ENCODE peak calls at places on chromosomes 12 and 14, in six cellular contexts. One of them, this sample, is unnamed.

GRCh38 chr12:94147991-94148840 is at the start of gene PLXNC1:
- DNase-seq in body of pancreas: peak; percentile 42
- DNase-seq in cardiac muscle cell: peak; percentile 78
- DNase-seq in pancreas: peak; percentile 69
- DNase-seq in Peyer's patch: peak; percentile 82
- DNase-seq in choroid plexus epithelial cell: peak; percentile 67
- DNase-seq in this sample: no peak

GRCh38 chr12:16606936-16607335 is 974 bp upstream of the LMO3 start:
- DNase-seq in body of pancreas: peak; percentile 40
- DNase-seq in cardiac muscle cell: no peak
- DNase-seq in pancreas: no peak
- DNase-seq in Peyer's patch: no peak
- DNase-seq in choroid plexus epithelial cell: no peak
- DNase-seq in this sample: no peak

GRCh38 chr14:50191499-50191898 is 39.9 kb downstream of the SOS2 start:
- DNase-seq in body of pancreas: no peak
- DNase-seq in cardiac muscle cell: no peak
- DNase-seq in pancreas: no peak
- DNase-seq in Peyer's patch: no peak
- DNase-seq in choroid plexus epithelial cell: no peak
- DNase-seq in this sample: no peak

GRCh38 chr14:77265561-77266335 is 5.3 kb downstream of the NGB start:
- DNase-seq in body of pancreas: no peak
- DNase-seq in cardiac muscle cell: no peak
- DNase-seq in pancreas: peak; percentile 31
- DNase-seq in Peyer's patch: no peak
- DNase-seq in choroid plexus epithelial cell: no peak
- DNase-seq in this sample: no peak

GRCh38 chr14:71228711-71229110 is 321.5 kb downstream of the PCNX1 start:
- DNase-seq in body of pancreas: no peak
- DNase-seq in cardiac muscle cell: peak; percentile 62
- DNase-seq in pancreas: no peak
- DNase-seq in Peyer's patch: no peak
- DNase-seq in choroid plexus epithelial cell: peak; percentile 52
- DNase-seq in this sample: no peak

GRCh38 chr12:123815968-123816367 is 53.9 kb downstream of the DNAH10 start:
- DNase-seq in body of pancreas: no peak
- DNase-seq in cardiac muscle cell: no peak
- DNase-seq in pancreas: no peak
- DNase-seq in Peyer's patch: no peak
- DNase-seq in choroid plexus epithelial cell: no peak
- DNase-seq in this sample: no peak

GRCh38 chr14:35317820-35318219 is 25.6 kb downstream of the PSMA6 start:
- DNase-seq in body of pancreas: no peak
- DNase-seq in cardiac muscle cell: no peak
- DNase-seq in pancreas: no peak
- DNase-seq in Peyer's patch: no peak
- DNase-seq in choroid plexus epithelial cell: no peak
- DNase-seq in this sample: no peak

GRCh38 chr12:56931474-56931978 is 2.7 kb downstream of the SDR9C7 start:
- DNase-seq in body of pancreas: peak; percentile 11
- DNase-seq in cardiac muscle cell: peak; percentile 92
- DNase-seq in pancreas: no peak
- DNase-seq in Peyer's patch: no peak
- DNase-seq in choroid plexus epithelial cell: peak; percentile 79
- DNase-seq in this sample: no peak

GRCh38 chr12:31227401-31227981 is 98.5 kb downstream of the SINHCAF start:
- DNase-seq in body of pancreas: peak; percentile 68
- DNase-seq in cardiac muscle cell: no peak
- DNase-seq in pancreas: peak; percentile 40
- DNase-seq in Peyer's patch: no peak
- DNase-seq in choroid plexus epithelial cell: no peak
- DNase-seq in this sample: no peak

GRCh38 chr14:55458800-55459577 is 18.6 kb upstream of the TBPL2 start:
- DNase-seq in body of pancreas: no peak
- DNase-seq in cardiac muscle cell: peak; percentile 35
- DNase-seq in pancreas: no peak
- DNase-seq in Peyer's patch: no peak
- DNase-seq in choroid plexus epithelial cell: peak; percentile 44
- DNase-seq in this sample: peak; percentile 27

GRCh38 chr12:39095636-39096330 is 190.4 kb upstream of the CPNE8 start:
- DNase-seq in body of pancreas: no peak
- DNase-seq in cardiac muscle cell: no peak
- DNase-seq in pancreas: no peak
- DNase-seq in Peyer's patch: no peak
- DNase-seq in choroid plexus epithelial cell: no peak
- DNase-seq in this sample: no peak

GRCh38 chr14:88184956-88185355 is 138.1 kb downstream of the KCNK10 start:
- DNase-seq in body of pancreas: no peak
- DNase-seq in cardiac muscle cell: no peak
- DNase-seq in pancreas: no peak
- DNase-seq in Peyer's patch: no peak
- DNase-seq in choroid plexus epithelial cell: no peak
- DNase-seq in this sample: no peak

GRCh38 chr12:114680498-114681148 is 3.4 kb downstream of the TBX3 start:
- DNase-seq in body of pancreas: no peak
- DNase-seq in cardiac muscle cell: no peak
- DNase-seq in pancreas: no peak
- DNase-seq in Peyer's patch: no peak
- DNase-seq in choroid plexus epithelial cell: no peak
- DNase-seq in this sample: no peak

GRCh38 chr12:64610092-64610659 is at the start of gene RASSF3:
- DNase-seq in body of pancreas: peak; percentile 82
- DNase-seq in cardiac muscle cell: peak; percentile 82
- DNase-seq in pancreas: peak; percentile 86
- DNase-seq in Peyer's patch: peak; percentile 91
- DNase-seq in choroid plexus epithelial cell: peak; percentile 72
- DNase-seq in this sample: no peak

GRCh38 chr14:92549853-92550244 is 36.3 kb downstream of the RIN3 start:
- DNase-seq in body of pancreas: peak; percentile 17
- DNase-seq in cardiac muscle cell: peak; percentile 60
- DNase-seq in pancreas: no peak
- DNase-seq in Peyer's patch: no peak
- DNase-seq in choroid plexus epithelial cell: no peak
- DNase-seq in this sample: no peak

GRCh38 chr12:131990066-131990979 is 40.6 kb downstream of the EP400 start:
- DNase-seq in body of pancreas: no peak
- DNase-seq in cardiac muscle cell: no peak
- DNase-seq in pancreas: no peak
- DNase-seq in Peyer's patch: peak; percentile 39
- DNase-seq in choroid plexus epithelial cell: peak; percentile 79
- DNase-seq in this sample: no peak

GRCh38 chr14:47194051-47194450 is 481.4 kb downstream of the MDGA2 start:
- DNase-seq in body of pancreas: no peak
- DNase-seq in cardiac muscle cell: peak; percentile 13
- DNase-seq in pancreas: no peak
- DNase-seq in Peyer's patch: no peak
- DNase-seq in choroid plexus epithelial cell: peak; percentile 64
- DNase-seq in this sample: no peak

GRCh38 chr12:1220127-1221092 is 229.4 kb downstream of the ERC1 start:
- DNase-seq in body of pancreas: peak; percentile 63
- DNase-seq in cardiac muscle cell: no peak
- DNase-seq in pancreas: no peak
- DNase-seq in Peyer's patch: no peak
- DNase-seq in choroid plexus epithelial cell: no peak
- DNase-seq in this sample: no peak

GRCh38 chr12:6644903-6645302 is 2.3 kb downstream of the ACRBP start:
- DNase-seq in body of pancreas: peak; percentile 25
- DNase-seq in cardiac muscle cell: peak; percentile 25
- DNase-seq in pancreas: peak; percentile 29
- DNase-seq in Peyer's patch: peak; percentile 72
- DNase-seq in choroid plexus epithelial cell: no peak
- DNase-seq in this sample: no peak

DNA sequence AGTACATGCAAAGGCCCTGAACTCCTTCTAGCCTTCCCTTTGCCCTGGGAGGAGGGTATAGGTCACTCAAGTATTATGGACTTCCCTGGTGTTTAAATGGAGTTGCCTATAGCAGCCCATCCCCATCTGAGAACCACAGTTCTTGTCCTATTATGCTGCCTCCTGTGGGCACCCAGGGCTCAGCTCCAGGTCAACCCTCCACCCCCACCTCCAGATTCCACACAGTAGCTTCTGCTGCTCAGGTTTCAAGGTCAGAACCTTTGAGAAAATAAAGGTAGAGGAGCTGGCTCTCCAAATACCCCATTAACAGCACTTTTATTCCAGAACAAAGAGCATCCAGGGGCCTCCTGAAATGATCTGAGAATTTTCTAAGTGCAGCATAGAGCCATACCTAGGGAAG is 57.4 kb downstream of the ACTN1 start:
- DNase-seq in body of pancreas: no peak
- DNase-seq in cardiac muscle cell: no peak
- DNase-seq in pancreas: no peak
- DNase-seq in Peyer's patch: no peak
- DNase-seq in choroid plexus epithelial cell: no peak
- DNase-seq in this sample: no peak
- TF ChIP-seq CTCF in body of pancreas: no peak
- TF ChIP-seq CTCF in cardiac muscle cell: peak; percentile 13
- TF ChIP-seq CTCF in pancreas: no peak
- TF ChIP-seq CTCF in Peyer's patch: no peak
- TF ChIP-seq CTCF in choroid plexus epithelial cell: peak; percentile 31
- TF ChIP-seq CTCF in this sample: peak; percentile 18

GRCh38 chr12:212383-212798 is 1.6 kb downstream of the SLC6A12 start:
- DNase-seq in body of pancreas: no peak
- DNase-seq in cardiac muscle cell: no peak
- DNase-seq in pancreas: no peak
- DNase-seq in Peyer's patch: no peak
- DNase-seq in choroid plexus epithelial cell: no peak
- DNase-seq in this sample: no peak

GRCh38 chr12:213527-213932 is 427 bp downstream of the SLC6A12 start:
- DNase-seq in body of pancreas: no peak
- DNase-seq in cardiac muscle cell: no peak
- DNase-seq in pancreas: peak; percentile 67
- DNase-seq in Peyer's patch: no peak
- DNase-seq in choroid plexus epithelial cell: no peak
- DNase-seq in this sample: no peak

GRCh38 chr12:211639-212382 is 2.1 kb downstream of the SLC6A12 start:
- DNase-seq in body of pancreas: no peak
- DNase-seq in cardiac muscle cell: no peak
- DNase-seq in pancreas: peak; percentile 24
- DNase-seq in Peyer's patch: no peak
- DNase-seq in choroid plexus epithelial cell: no peak
- DNase-seq in this sample: no peak

GRCh38 chr12:214005-214736 is at the start of gene SLC6A12:
- DNase-seq in body of pancreas: no peak
- DNase-seq in cardiac muscle cell: peak; percentile 21
- DNase-seq in pancreas: peak; percentile 42
- DNase-seq in Peyer's patch: no peak
- DNase-seq in choroid plexus epithelial cell: peak; percentile 28
- DNase-seq in this sample: no peak

GRCh38 chr12:212799-213526 is 994 bp downstream of the SLC6A12 start:
- DNase-seq in body of pancreas: peak; percentile 90
- DNase-seq in cardiac muscle cell: peak; percentile 37
- DNase-seq in pancreas: peak; percentile 89
- DNase-seq in Peyer's patch: no peak
- DNase-seq in choroid plexus epithelial cell: peak; percentile 43
- DNase-seq in this sample: peak; percentile 37
- H3K4me3 ChIP-seq in body of pancreas: no peak overlapping the region
- H3K4me3 ChIP-seq in cardiac muscle cell: no peak overlapping the region
- H3K4me3 ChIP-seq in pancreas: no peak overlapping the region
- H3K4me3 ChIP-seq in Peyer's patch: no peak overlapping the region
- H3K4me3 ChIP-seq in choroid plexus epithelial cell: no peak overlapping the region
- H3K4me3 ChIP-seq in this sample: peak overlapping the region; percentile 40

GRCh38 chr12:51392556-51393237 is 1.5 kb upstream of the GALNT6 start:
- DNase-seq in body of pancreas: peak; percentile 49
- DNase-seq in cardiac muscle cell: no peak
- DNase-seq in pancreas: no peak
- DNase-seq in Peyer's patch: peak; percentile 60
- DNase-seq in choroid plexus epithelial cell: peak; percentile 46
- DNase-seq in this sample: no peak

GRCh38 chr12:51389302-51389999 is 1.8 kb downstream of the GALNT6 start:
- DNase-seq in body of pancreas: no peak
- DNase-seq in cardiac muscle cell: no peak
- DNase-seq in pancreas: no peak
- DNase-seq in Peyer's patch: peak; percentile 46
- DNase-seq in choroid plexus epithelial cell: peak; percentile 52
- DNase-seq in this sample: no peak

GRCh38 chr12:51390457-51391046 is 654 bp downstream of the GALNT6 start:
- DNase-seq in body of pancreas: no peak
- DNase-seq in cardiac muscle cell: no peak
- DNase-seq in pancreas: no peak
- DNase-seq in Peyer's patch: peak; percentile 40
- DNase-seq in choroid plexus epithelial cell: no peak
- DNase-seq in this sample: no peak

GRCh38 chr12:51388826-51389225 is 2.4 kb downstream of the GALNT6 start:
- DNase-seq in body of pancreas: no peak
- DNase-seq in cardiac muscle cell: no peak
- DNase-seq in pancreas: no peak
- DNase-seq in Peyer's patch: no peak
- DNase-seq in choroid plexus epithelial cell: peak; percentile 28
- DNase-seq in this sample: no peak

GRCh38 chr12:51391047-51391837 is at the start of gene GALNT6:
- DNase-seq in body of pancreas: peak; percentile 89
- DNase-seq in cardiac muscle cell: no peak
- DNase-seq in pancreas: peak; percentile 88
- DNase-seq in Peyer's patch: peak; percentile 91
- DNase-seq in choroid plexus epithelial cell: no peak
- DNase-seq in this sample: no peak
- TF ChIP-seq CTCF in body of pancreas: no peak
- TF ChIP-seq CTCF in cardiac muscle cell: no peak
- TF ChIP-seq CTCF in pancreas: no peak
- TF ChIP-seq CTCF in Peyer's patch: peak; percentile 2
- TF ChIP-seq CTCF in choroid plexus epithelial cell: no peak
- TF ChIP-seq CTCF in this sample: no peak

DNA sequence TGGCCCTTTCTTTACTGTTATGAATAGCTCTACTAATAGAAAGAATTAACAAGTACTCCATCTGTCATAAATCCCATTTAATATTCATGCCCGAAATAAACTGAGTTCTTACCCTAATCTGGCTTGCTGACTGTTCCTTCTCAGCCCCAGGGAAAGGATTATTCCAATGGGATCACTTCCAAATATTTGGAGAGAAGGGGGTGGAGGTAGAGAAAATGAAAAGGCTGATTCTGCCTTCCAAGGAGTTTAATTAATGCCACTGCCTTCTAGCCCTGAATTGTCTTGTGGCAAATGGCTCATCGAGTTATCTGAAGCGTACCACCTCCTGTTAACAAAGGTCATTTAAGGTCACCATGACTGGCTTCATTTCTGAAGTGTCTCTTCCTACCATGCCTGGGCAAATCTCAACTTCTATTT is 79.1 kb downstream of the TMX1 start:
- DNase-seq in body of pancreas: no peak
- DNase-seq in cardiac muscle cell: no peak
- DNase-seq in pancreas: no peak
- DNase-seq in Peyer's patch: no peak
- DNase-seq in choroid plexus epithelial cell: no peak
- DNase-seq in this sample: no peak
- H3K4me3 ChIP-seq in body of pancreas: no peak overlapping the region
- H3K4me3 ChIP-seq in cardiac muscle cell: no peak overlapping the region
- H3K4me3 ChIP-seq in pancreas: no peak overlapping the region
- H3K4me3 ChIP-seq in Peyer's patch: no peak overlapping the region
- H3K4me3 ChIP-seq in choroid plexus epithelial cell: no peak overlapping the region
- H3K4me3 ChIP-seq in this sample: no peak overlapping the region

This sample was measured in epithelial cell of proximal tubule.